ENCODE peak calls at places on chromosome 5, in nine cellular contexts. P is putamen; J is stromal cell of bone marrow; W is iris pigment epithelial cell; R is fibroblast of mammary gland; U is CD8-positive, alpha-beta T cell; Y is mesothelial cell of epicardium; D is HS-5; F is HTR-8/SVneo. V is an unnamed sample.

GRCh38 chr5:180059326-180059725 is 12.2 kb downstream of the RNF130 start:
- DNase-seq in P (no peak), J (no peak), W (no peak), R (no peak), U (no peak), Y (no peak), D (no peak), F (no peak), V (no peak)

GRCh38 chr5:140265845-140266244 is 37.1 kb downstream of the PFDN1 start:
- DNase-seq in P (no peak), J (no peak), W (no peak), R (no peak), U (no peak), Y (no peak), D (no peak), F (no peak), V (no peak)

GRCh38 chr5:125576823-125577222 is 830.4 kb upstream of the ZNF608 start:
- DNase-seq in P (no peak), J (no peak), W (no peak), R (no peak), U (no peak), Y (no peak), D (no peak), F (no peak), V (no peak)

GRCh38 chr5:73454379-73455036 is 5.9 kb upstream of the FOXD1 start:
- DNase-seq in P (no peak), J (no peak), W (peak; percentile 55), R (peak; percentile 58), U (no peak), Y (peak; percentile 56), D (no peak), F (no peak), V (no peak)

GRCh38 chr5:45774528-45774927 is 78.3 kb upstream of the HCN1 start:
- DNase-seq in P (no peak), J (no peak), W (no peak), R (no peak), U (no peak), Y (no peak), D (no peak), F (no peak), V (no peak)

GRCh38 chr5:160621503-160621902 is 199.8 kb downstream of the PTTG1 start:
- DNase-seq in P (no peak), J (no peak), W (no peak), R (no peak), U (no peak), Y (no peak), D (no peak), F (no peak), V (peak; percentile 54)

GRCh38 chr5:129177451-129177850 is 82.9 kb downstream of the ISOC1 start:
- DNase-seq in P (no peak), J (no peak), W (no peak), R (no peak), U (no peak), Y (no peak), D (no peak), F (no peak), V (no peak)

GRCh38 chr5:116137544-116138378 is 52.9 kb downstream of the COMMD10 start:
- DNase-seq in P (peak; percentile 71), J (peak; percentile 33), W (peak; percentile 60), R (peak; percentile 64), U (no peak), Y (no peak), D (peak; percentile 10), F (peak; percentile 20), V (peak; percentile 16)

GRCh38 chr5:124746916-124747769 is 704 bp upstream of the ZNF608 start:
- DNase-seq in P (peak; percentile 92), J (peak; percentile 92), W (peak; percentile 96), R (peak; percentile 95), U (no peak), Y (peak; percentile 75), D (no peak), F (peak; percentile 56), V (peak; percentile 88)

GRCh38 chr5:172093559-172093958 is 87.1 kb upstream of the FBXW11 start:
- DNase-seq in P (no peak), J (no peak), W (no peak), R (no peak), U (no peak), Y (no peak), D (no peak), F (no peak), V (no peak)

GRCh38 chr5:67465556-67466206 is 269.1 kb upstream of the CD180 start:
- DNase-seq in P (no peak), J (no peak), W (no peak), R (peak; percentile 58), U (no peak), Y (no peak), D (no peak), F (no peak), V (no peak)

GRCh38 chr5:107772418-107773310 is 101.9 kb upstream of the EFNA5 start:
- DNase-seq in P (peak; percentile 72), J (no peak), W (no peak), R (no peak), U (no peak), Y (no peak), D (no peak), F (no peak), V (no peak)

GRCh38 chr5:123524146-123524545 is 12.2 kb downstream of the CSNK1G3 start:
- DNase-seq in P (no peak), J (no peak), W (no peak), R (no peak), U (no peak), Y (no peak), D (no peak), F (no peak), V (no peak)

GRCh38 chr5:85108471-85108870 is 723.8 kb upstream of the EDIL3 start:
- DNase-seq in P (no peak), J (no peak), W (peak; percentile 6), R (no peak), U (no peak), Y (no peak), D (no peak), F (no peak), V (no peak)

GRCh38 chr5:127774221-127774620 is 71.0 kb downstream of the CCDC192 start:
- DNase-seq in P (no peak), J (no peak), W (no peak), R (no peak), U (no peak), Y (no peak), D (no peak), F (no peak), V (no peak)

V was measured in epithelial cell of proximal tubule.